ENCODE peak calls at places on chromosome X, in ten cellular contexts. P is lower leg skin, E is dorsolateral prefrontal cortex, D is HL-60, C is HFFc6, Q is AG10803, H is progenitor cell of endocrine pancreas, B is GM10248, V is PC-9, Z is neural progenitor cell. M is an unnamed sample.

GRCh38 chrX:107742754-107743191 is 32.8 kb downstream of the TSC22D3 start:
- DNase-seq in P (no peak), E (no peak), D (no peak), C (no peak), Q (no peak), H (no peak), B (no peak), V (no peak), Z (no peak), M (no peak)

GRCh38 chrX:152896450-152896849 is 1.4 kb upstream of the ZNF185 start:
- DNase-seq in P (no peak), E (no peak), D (no peak), C (peak), Q (no peak), H (no peak), B (no peak), V (peak), Z (no peak), M (no peak)

GRCh38 chrX:46759645-46759974 is 692 bp upstream of the SLC9A7 start:
- DNase-seq in P (no peak), E (no peak), D (no peak), C (peak), Q (peak), H (no peak), B (no peak), V (no peak), Z (peak), M (no peak)

GRCh38 chrX:144840616-144841015 is 406.7 kb upstream of the SPANXN1 start:
- DNase-seq in P (no peak), E (no peak), D (no peak), C (no peak), Q (peak), H (no peak), B (no peak), V (peak), Z (no peak), M (no peak)

GRCh38 chrX:17788439-17788838 is 51.1 kb downstream of the SCML1 start:
- DNase-seq in P (no peak), E (no peak), D (no peak), C (peak), Q (peak), H (no peak), B (peak), V (peak), Z (peak), M (peak)

GRCh38 chrX:85159644-85160043 is 83.9 kb downstream of the SATL1 start:
- DNase-seq in P (no peak), E (no peak), D (no peak), C (no peak), Q (no peak), H (no peak), B (no peak), V (no peak), Z (no peak), M (no peak)

GRCh38 chrX:9873952-9874351 is 87.7 kb downstream of the SHROOM2 start:
- DNase-seq in P (peak), E (peak), D (no peak), C (peak), Q (no peak), H (no peak), B (peak), V (peak), Z (peak), M (no peak)

GRCh38 chrX:13748486-13748885 is 13.9 kb downstream of the OFD1 start:
- DNase-seq in P (no peak), E (no peak), D (no peak), C (peak), Q (no peak), H (no peak), B (no peak), V (no peak), Z (no peak), M (no peak)

GRCh38 chrX:56564182-56564885 is 907 bp downstream of the UBQLN2 start:
- DNase-seq in P (peak), E (no peak), D (no peak), C (peak), Q (peak), H (no peak), B (peak), V (peak), Z (peak), M (no peak)

GRCh38 chrX:40177489-40177888 is 79.7 kb upstream of the BCOR start:
- DNase-seq in P (no peak), E (no peak), D (no peak), C (no peak), Q (no peak), H (no peak), B (no peak), V (no peak), Z (no peak), M (no peak)

GRCh38 chrX:40175416-40176255 is 77.9 kb upstream of the BCOR start:
- DNase-seq in P (peak), E (peak), D (peak), C (peak), Q (no peak), H (no peak), B (peak), V (peak), Z (peak), M (no peak)

GRCh38 chrX:40177942-40178715 is 80.4 kb upstream of the BCOR start:
- DNase-seq in P (no peak), E (no peak), D (no peak), C (no peak), Q (no peak), H (no peak), B (no peak), V (no peak), Z (no peak), M (no peak)

GRCh38 chrX:40176256-40176978 is 78.7 kb upstream of the BCOR start:
- DNase-seq in P (no peak), E (no peak), D (peak), C (peak), Q (no peak), H (no peak), B (peak), V (peak), Z (peak), M (no peak)

GRCh38 chrX:40176979-40177430 is 79.2 kb upstream of the BCOR start:
- DNase-seq in P (no peak), E (no peak), D (peak), C (no peak), Q (no peak), H (no peak), B (no peak), V (no peak), Z (peak), M (no peak)
- TF ChIP-seq CTCF in P (no peak), E (no peak), D (no peak), C (no peak), Q (no peak), H (peak), B (no peak), V (no peak), Z (no peak), M (no peak)

GRCh38 chrX:112048707-112049106 is 33.9 kb downstream of the TRPC5 start:
- DNase-seq in P (no peak), E (no peak), D (no peak), C (no peak), Q (no peak), H (no peak), B (no peak), V (no peak), Z (peak), M (no peak)

GRCh38 chrX:112043997-112044396 is 38.6 kb downstream of the TRPC5 start:
- DNase-seq in P (no peak), E (no peak), D (no peak), C (no peak), Q (no peak), H (no peak), B (no peak), V (no peak), Z (peak), M (no peak)
- TF ChIP-seq CTCF in P (no peak), E (peak), D (no peak), C (no peak), Q (peak), H (peak), B (peak), V (peak), Z (peak), M (peak)

GRCh38 chrX:53481816-53482485 is 47.8 kb upstream of the HSD17B10 start:
- DNase-seq in P (peak), E (peak), D (no peak), C (peak), Q (peak), H (peak), B (peak), V (peak), Z (peak), M (peak)
- TF ChIP-seq CTCF in P (no peak), E (peak), D (peak), C (peak), Q (peak), H (peak), B (peak), V (peak), Z (peak), M (peak)

DNA sequence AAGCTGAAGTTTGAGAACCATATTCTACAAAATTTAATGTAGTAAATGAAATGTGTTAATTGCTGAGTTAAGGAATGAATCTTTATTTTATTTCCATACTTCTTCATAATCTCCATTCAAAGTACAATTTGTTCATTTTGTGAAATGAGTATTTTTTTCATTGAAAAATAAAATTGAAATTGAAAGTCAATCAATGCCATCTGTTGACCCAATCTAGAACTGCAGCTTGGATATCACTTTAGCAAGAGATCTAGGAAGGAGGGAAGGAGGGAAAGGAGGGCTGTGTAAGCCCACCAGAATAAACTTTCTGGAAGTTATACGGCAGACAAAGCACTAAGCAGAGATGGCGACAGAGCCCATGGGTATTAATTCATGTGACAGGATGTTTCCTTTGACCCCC is 128.4 kb downstream of the ZMAT1 start:
- DNase-seq in P (no peak), E (no peak), D (no peak), C (no peak), Q (peak), H (no peak), B (no peak), V (no peak), Z (peak), M (no peak)
- TF ChIP-seq CTCF in P (no peak), E (peak), D (no peak), C (peak), Q (peak), H (peak), B (peak), V (peak), Z (peak), M (peak)

GRCh38 chrX:33336783-33337182 is 125.4 kb upstream of the DMD start:
- DNase-seq in P (no peak), E (no peak), D (no peak), C (no peak), Q (no peak), H (no peak), B (no peak), V (no peak), Z (peak), M (no peak)
- TF ChIP-seq CTCF in P (no peak), E (peak), D (peak), C (peak), Q (no peak), H (peak), B (no peak), V (peak), Z (peak), M (peak)

GRCh38 chrX:80751456-80751855 is 58.2 kb downstream of the BRWD3 start:
- DNase-seq in P (no peak), E (no peak), D (no peak), C (peak), Q (peak), H (no peak), B (no peak), V (no peak), Z (no peak), M (no peak)

GRCh38 chrX:80755174-80755573 is 54.5 kb downstream of the BRWD3 start:
- DNase-seq in P (no peak), E (no peak), D (no peak), C (no peak), Q (no peak), H (no peak), B (no peak), V (no peak), Z (no peak), M (no peak)

GRCh38 chrX:80747832-80748231 is 61.8 kb downstream of the BRWD3 start:
- DNase-seq in P (no peak), E (no peak), D (no peak), C (peak), Q (no peak), H (no peak), B (no peak), V (no peak), Z (no peak), M (no peak)

GRCh38 chrX:80749404-80749803 is 60.3 kb downstream of the BRWD3 start:
- DNase-seq in P (no peak), E (no peak), D (no peak), C (no peak), Q (no peak), H (no peak), B (no peak), V (no peak), Z (no peak), M (no peak)
- TF ChIP-seq CTCF in P (no peak), E (no peak), D (no peak), C (no peak), Q (no peak), H (no peak), B (no peak), V (no peak), Z (no peak), M (no peak)

GRCh38 chrX:86171366-86171765 is 23.1 kb downstream of the DACH2 start:
- DNase-seq in P (no peak), E (no peak), D (no peak), C (peak), Q (peak), H (no peak), B (no peak), V (no peak), Z (peak), M (no peak)
- TF ChIP-seq CTCF in P (no peak), E (no peak), D (peak), C (peak), Q (peak), H (peak), B (no peak), V (peak), Z (peak), M (no peak)

DNA sequence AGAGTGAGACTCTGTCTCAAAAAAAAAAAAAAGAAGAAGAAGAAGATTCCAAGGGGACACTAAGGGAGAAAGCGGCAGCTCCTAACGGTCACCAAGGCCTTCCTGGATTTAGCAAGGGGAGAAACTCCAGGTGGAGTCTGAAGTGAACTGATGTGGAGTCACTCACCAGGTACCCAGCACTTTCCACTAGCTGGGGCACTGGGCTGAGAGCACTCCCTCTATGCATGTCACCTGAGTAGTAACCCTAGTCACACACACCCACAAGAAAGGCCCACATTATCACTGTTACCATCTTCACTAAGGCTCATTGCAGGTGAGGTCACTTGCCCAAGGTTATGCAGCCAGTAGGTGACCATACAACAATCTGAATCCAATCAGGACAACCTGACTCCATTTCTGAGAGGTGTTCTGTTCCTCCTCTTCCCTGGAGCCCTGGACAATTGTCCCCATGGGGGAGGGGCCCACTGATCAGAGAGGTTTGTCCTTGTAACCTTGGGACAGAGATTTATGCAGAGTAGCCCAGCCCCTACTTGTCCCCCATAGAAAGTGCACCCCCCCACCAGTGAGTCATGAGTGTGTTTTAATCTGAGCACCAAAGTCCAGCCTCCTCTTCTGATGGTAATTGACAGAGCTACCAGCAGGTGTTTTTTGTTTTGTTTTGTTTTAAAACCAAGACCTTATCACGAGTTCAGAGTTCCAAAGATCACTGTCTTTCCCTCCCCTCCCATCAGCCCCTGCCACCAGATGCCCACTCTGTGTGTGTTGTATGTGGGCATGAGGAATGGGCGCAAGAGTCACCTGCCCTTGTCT is 5.9 kb upstream of the SASH3 start:
- DNase-seq in P (no peak), E (no peak), D (no peak), C (no peak), Q (no peak), H (no peak), B (no peak), V (no peak), Z (peak), M (no peak)
- TF ChIP-seq CTCF in P (no peak), E (no peak), D (no peak), C (no peak), Q (no peak), H (no peak), B (no peak), V (no peak), Z (no peak), M (no peak)

GRCh38 chrX:131763674-131764073 is 219.8 kb downstream of the OR13H1 start:
- DNase-seq in P (no peak), E (peak), D (no peak), C (no peak), Q (peak), H (no peak), B (peak), V (no peak), Z (no peak), M (no peak)
- TF ChIP-seq CTCF in P (no peak), E (peak), D (no peak), C (peak), Q (no peak), H (no peak), B (no peak), V (no peak), Z (no peak), M (no peak)

M was measured in D721Med.